ENCODE peak calls at places on chromosomes 1 and 21, in six cellular contexts. K is stomach; A is HL-60; U is AG10803; X is CD8-positive, alpha-beta T cell; Z is kidney epithelial cell. O is an unnamed sample.

GRCh38 chr21:41283211-41283818 is 33.3 kb upstream of the FAM3B start:
- DNase-seq in U (peak), Z (peak), A (peak), K (peak), X (peak), O (peak)

GRCh38 chr1:9793291-9793690 is 30.5 kb downstream of the CLSTN1 start:
- DNase-seq in X (no peak), K (no peak), U (no peak), A (no peak), Z (no peak), O (no peak)

GRCh38 chr1:224245188-224245587 is 62.1 kb downstream of the DEGS1 start:
- DNase-seq in Z (no peak), K (no peak), U (peak), A (peak), X (peak), O (no peak)

GRCh38 chr1:156435551-156436318 is 64.8 kb downstream of the MEF2D start:
- DNase-seq in X (peak), A (no peak), K (peak), U (no peak), Z (no peak), O (no peak)

GRCh38 chr1:45892068-45892785 is 88.8 kb downstream of the MAST2 start:
- DNase-seq in Z (peak), U (peak), A (no peak), X (no peak), K (no peak), O (peak)

GRCh38 chr1:42670425-42670824 is 11.8 kb upstream of the YBX1 start:
- DNase-seq in K (no peak), U (no peak), Z (no peak), A (no peak), X (no peak), O (no peak)

GRCh38 chr1:202207292-202207691 is 13.7 kb downstream of the LGR6 start:
- DNase-seq in X (no peak), K (no peak), A (no peak), Z (peak), U (peak), O (no peak)

GRCh38 chr1:176880954-176881595 is 283.4 kb downstream of the ASTN1 start:
- DNase-seq in Z (no peak), X (peak), K (peak), A (peak), U (peak), O (no peak)

GRCh38 chr1:148161252-148161901 is 9.3 kb upstream of the NBPF11 start:
- DNase-seq in U (no peak), Z (no peak), X (no peak), A (no peak), K (no peak), O (no peak)

GRCh38 chr1:23194119-23194984 is 22.9 kb downstream of the HTR1D start:
- DNase-seq in X (no peak), K (no peak), A (no peak), U (peak), Z (peak), O (no peak)

GRCh38 chr1:109161836-109162606 is 48.1 kb downstream of the ELAPOR1 start:
- DNase-seq in K (no peak), Z (peak), X (peak), U (peak), A (peak), O (peak)

GRCh38 chr1:206477110-206477509 is 6.8 kb downstream of the IKBKE start:
- DNase-seq in U (no peak), X (no peak), A (no peak), Z (no peak), K (no peak), O (no peak)

GRCh38 chr1:112209493-112209892 is 186.5 kb upstream of the CTTNBP2NL start:
- DNase-seq in X (no peak), Z (no peak), U (no peak), A (no peak), K (no peak), O (no peak)

GRCh38 chr21:42548687-42549406 is 35.2 kb downstream of the SLC37A1 start:
- DNase-seq in U (no peak), Z (no peak), K (no peak), X (no peak), A (no peak), O (no peak)

GRCh38 chr1:228376262-228376628 is 30.4 kb downstream of the TRIM11 start:
- DNase-seq in A (no peak), U (peak), K (no peak), X (no peak), Z (no peak), O (no peak)

GRCh38 chr1:232276651-232277050 is 353.3 kb downstream of the SIPA1L2 start:
- DNase-seq in U (no peak), K (no peak), Z (no peak), A (no peak), X (no peak), O (no peak)

GRCh38 chr1:103447471-103447870 is 78.0 kb upstream of the RNPC3 start:
- DNase-seq in A (no peak), X (no peak), U (no peak), Z (no peak), K (no peak), O (no peak)

GRCh38 chr1:209617047-209617673 is 33.6 kb downstream of the CAMK1G start:
- DNase-seq in K (no peak), A (no peak), U (no peak), X (no peak), Z (no peak), O (no peak)

GRCh38 chr21:34912022-34912933 is 136.8 kb downstream of the RUNX1 start:
- DNase-seq in X (no peak), Z (no peak), U (peak), K (no peak), A (peak), O (no peak)

GRCh38 chr1:11229178-11229577 is 33.2 kb downstream of the MTOR start:
- DNase-seq in Z (no peak), X (no peak), K (no peak), U (no peak), A (no peak), O (no peak)

GRCh38 chr1:7705048-7705907 is 65.8 kb upstream of the VAMP3 start:
- DNase-seq in X (peak), K (peak), A (peak), Z (no peak), U (no peak), O (no peak)

GRCh38 chr1:201214461-201214860 is 23.8 kb downstream of the IGFN1 start:
- DNase-seq in U (no peak), X (no peak), Z (no peak), K (peak), A (no peak), O (no peak)

GRCh38 chr1:241639653-241640148 is 468 bp downstream of the CHML start:
- DNase-seq in Z (no peak), A (peak), U (peak), K (no peak), X (peak), O (no peak)

GRCh38 chr1:95067069-95067468 is 5.7 kb downstream of the ALG14 start:
- DNase-seq in A (peak), X (no peak), Z (no peak), U (peak), K (no peak), O (no peak)

GRCh38 chr1:205077934-205078311 is 6.3 kb downstream of the TMEM81 start:
- DNase-seq in U (peak), K (no peak), A (no peak), Z (no peak), X (no peak), O (no peak)

GRCh38 chr1:204150702-204151561 is 912 bp downstream of the ETNK2 start:
- DNase-seq in X (peak), A (no peak), U (no peak), Z (no peak), K (no peak), O (no peak)

GRCh38 chr1:181094813-181095212 is 6.3 kb downstream of the IER5 start:
- DNase-seq in U (peak), Z (no peak), K (no peak), A (no peak), X (no peak), O (no peak)

GRCh38 chr1:55215194-55216021 is at the start of gene USP24:
- DNase-seq in A (peak), U (peak), X (peak), K (peak), Z (no peak), O (no peak)

GRCh38 chr1:50978144-50978851 is 8.3 kb downstream of the CDKN2C start:
- DNase-seq in K (peak), U (peak), X (peak), Z (no peak), A (peak), O (no peak)

GRCh38 chr1:16922466-16922865 is 735 bp downstream of the CROCC start:
- DNase-seq in U (no peak), X (no peak), K (no peak), A (no peak), Z (no peak), O (no peak)

GRCh38 chr1:23913212-23913880 is at the start of gene CNR2:
- DNase-seq in K (no peak), U (no peak), A (peak), X (peak), Z (no peak), O (no peak)

GRCh38 chr1:206694151-206694550 is 9.4 kb downstream of the MAPKAPK2 start:
- DNase-seq in K (no peak), U (no peak), Z (no peak), A (no peak), X (no peak), O (no peak)

GRCh38 chr1:40389234-40389815 is 15.8 kb downstream of the SMAP2 start:
- DNase-seq in X (peak), U (no peak), K (no peak), A (no peak), Z (no peak), O (no peak)

GRCh38 chr21:37548521-37548981 is 182.0 kb downstream of the DYRK1A start:
- DNase-seq in A (no peak), U (no peak), X (no peak), K (no peak), Z (no peak), O (no peak)

GRCh38 chr1:228097333-228098081 is 5.6 kb downstream of the C1orf35 start:
- DNase-seq in X (no peak), K (peak), A (no peak), Z (no peak), U (no peak), O (no peak)

GRCh38 chr1:212699839-212700596 is at the start of gene BATF3:
- DNase-seq in Z (no peak), K (peak), U (peak), A (no peak), X (peak), O (no peak)

GRCh38 chr1:169779970-169780369 is 14.7 kb downstream of the METTL18 start:
- DNase-seq in A (no peak), U (no peak), K (no peak), X (no peak), Z (peak), O (peak)

GRCh38 chr1:67674260-67675011 is 10.6 kb upstream of the GADD45A start:
- DNase-seq in X (peak), Z (no peak), A (no peak), K (no peak), U (peak), O (no peak)

GRCh38 chr1:167511374-167511986 is 6.8 kb downstream of the CD247 start:
- DNase-seq in U (no peak), Z (no peak), X (no peak), K (no peak), A (no peak), O (no peak)
- H3K4me3 ChIP-seq in U (no peak), Z (no peak), X (no peak), K (no peak), A (no peak), O (no peak)

GRCh38 chr1:77889671-77890070 is 1.2 kb downstream of the NEXN start:
- DNase-seq in A (no peak), K (no peak), Z (no peak), U (peak), X (no peak), O (peak)

GRCh38 chr1:77891200-77891599 is 2.8 kb downstream of the NEXN start:
- DNase-seq in U (no peak), Z (no peak), K (no peak), X (no peak), A (no peak), O (no peak)

GRCh38 chr1:77889240-77889637 is 815 bp downstream of the NEXN start:
- DNase-seq in X (no peak), K (no peak), A (no peak), Z (no peak), U (peak), O (peak)

GRCh38 chr1:77888429-77889239 is at the start of gene NEXN:
- DNase-seq in X (peak), U (peak), A (peak), K (peak), Z (no peak), O (no peak)

DNA sequence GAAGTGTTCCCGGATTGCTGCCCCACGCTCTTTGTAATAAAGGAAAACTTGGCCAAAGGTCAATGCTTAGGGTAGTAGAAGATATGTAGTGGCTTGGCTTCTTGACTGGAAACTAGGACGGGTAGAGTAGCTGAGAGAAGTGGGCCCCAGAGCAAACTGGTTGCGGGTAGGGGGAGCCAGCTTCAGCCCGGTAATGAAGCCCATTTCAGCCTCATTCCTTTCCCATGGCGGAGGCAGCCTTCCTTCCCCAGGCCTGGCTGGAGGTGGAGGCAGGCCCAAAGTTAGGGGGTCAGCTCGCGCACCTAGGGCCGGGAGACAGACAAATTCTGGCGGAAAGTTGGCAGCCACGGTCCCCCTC is 374 bp upstream of the NEXN start:
- DNase-seq in U (peak), Z (no peak), A (no peak), X (no peak), K (no peak), O (no peak)
- TF ChIP-seq CTCF in U (peak), Z (peak), A (no peak), X (no peak), K (no peak), O (no peak)

GRCh38 chr1:1462318-1462966 is 9.1 kb upstream of the ATAD3B start:
- DNase-seq in X (no peak), K (no peak), Z (no peak), U (peak), A (no peak), O (no peak)
- H3K4me3 ChIP-seq in X (no peak), K (no peak), Z (no peak), U (no peak), A (no peak), O (peak)

GRCh38 chr21:45386728-45387371 is 18.1 kb upstream of the COL18A1 start:
- DNase-seq in X (no peak), A (no peak), U (peak), K (no peak), Z (no peak), O (no peak)
- TF ChIP-seq CTCF in X (no peak), A (no peak), U (peak), K (no peak), Z (peak), O (peak)

GRCh38 chr21:15001773-15002647 is 62.8 kb downstream of the NRIP1 start:
- DNase-seq in A (no peak), Z (no peak), U (no peak), K (no peak), X (no peak), O (no peak)
- H3K4me3 ChIP-seq in A (no peak), Z (peak), U (no peak), K (no peak), X (no peak), O (peak)

GRCh38 chr21:36430841-36431240 is 45.6 kb downstream of the CHAF1B start:
- DNase-seq in A (no peak), K (no peak), U (no peak), Z (no peak), X (no peak), O (no peak)

GRCh38 chr21:36427502-36427901 is 42.3 kb downstream of the CHAF1B start:
- DNase-seq in A (no peak), U (no peak), K (no peak), Z (no peak), X (no peak), O (no peak)

GRCh38 chr21:36428789-36429671 is 43.8 kb downstream of the CHAF1B start:
- DNase-seq in X (no peak), K (no peak), A (no peak), Z (peak), U (no peak), O (no peak)

GRCh38 chr21:36431252-36431651 is 46.1 kb downstream of the CHAF1B start:
- DNase-seq in K (no peak), A (no peak), U (no peak), X (no peak), Z (no peak), O (no peak)

GRCh38 chr21:36429672-36430546 is 44.7 kb downstream of the CHAF1B start:
- DNase-seq in A (peak), U (peak), Z (peak), X (peak), K (peak), O (peak)
- TF ChIP-seq CTCF in A (no peak), U (peak), Z (peak), X (no peak), K (no peak), O (peak)

DNA sequence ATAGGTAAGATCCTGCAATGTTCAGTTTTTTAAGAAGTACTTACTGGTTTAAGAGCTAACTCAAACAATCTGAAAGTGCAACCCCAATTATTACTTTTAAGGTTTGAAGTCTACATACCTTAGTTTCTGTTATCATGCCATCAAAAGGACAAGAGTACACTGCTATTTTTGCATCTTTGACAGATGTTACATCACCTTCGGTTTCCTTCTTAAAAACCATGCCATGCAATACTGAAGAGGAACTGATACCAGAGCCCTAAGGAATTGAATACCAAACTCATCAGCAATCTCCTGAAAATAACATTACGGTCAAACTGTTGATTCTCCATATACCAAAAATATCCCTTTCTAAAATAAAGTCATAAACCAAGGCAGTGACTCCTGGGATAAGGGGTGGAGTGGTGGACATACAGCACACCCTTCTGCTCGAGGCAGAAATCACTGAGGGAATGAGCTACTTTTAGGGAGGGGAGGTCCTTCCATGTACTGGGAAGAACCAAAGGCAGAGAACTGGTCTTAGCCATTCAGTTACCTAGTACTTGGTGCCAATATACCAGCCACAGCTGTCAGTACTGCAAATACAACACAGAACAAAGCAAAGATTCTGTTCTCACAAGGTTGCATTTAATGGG is 8.5 kb downstream of the CCT8 start:
- DNase-seq in K (no peak), A (no peak), Z (no peak), X (no peak), U (no peak), O (no peak)
- H3K4me3 ChIP-seq in K (no peak), A (no peak), Z (no peak), X (no peak), U (no peak), O (no peak)

GRCh38 chr1:44413740-44414139 is 8.7 kb downstream of the RNF220 start:
- DNase-seq in U (no peak), K (no peak), X (no peak), A (no peak), Z (no peak), O (no peak)

GRCh38 chr1:44409019-44409602 is 4.1 kb downstream of the RNF220 start:
- DNase-seq in K (no peak), X (no peak), U (no peak), Z (no peak), A (no peak), O (no peak)

GRCh38 chr1:44411861-44412260 is 6.8 kb downstream of the RNF220 start:
- DNase-seq in X (no peak), Z (no peak), U (no peak), K (no peak), A (no peak), O (no peak)

GRCh38 chr1:44409741-44410140 is 4.7 kb downstream of the RNF220 start:
- DNase-seq in X (no peak), Z (no peak), U (no peak), A (no peak), K (no peak), O (no peak)

DNA sequence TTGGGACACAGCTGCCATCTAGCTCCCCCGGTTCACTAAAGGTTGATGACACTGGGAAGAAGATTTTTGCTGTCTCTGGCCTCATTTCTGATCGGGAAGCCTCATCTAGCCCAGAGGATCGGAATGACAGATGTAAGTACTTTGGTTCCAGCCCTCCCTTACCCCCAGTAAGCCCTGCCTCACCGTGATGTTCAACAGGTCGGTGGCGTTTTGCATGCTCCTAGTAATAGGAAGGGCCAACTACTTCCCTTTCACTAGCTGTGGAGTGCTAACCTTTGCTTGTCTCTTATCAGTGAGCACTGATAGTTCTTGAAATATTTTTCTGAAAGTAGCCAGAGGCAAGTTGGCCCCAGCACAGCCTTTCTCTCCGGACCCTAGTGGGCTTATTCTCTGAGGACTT is 7.5 kb downstream of the RNF220 start:
- DNase-seq in A (no peak), Z (no peak), U (no peak), K (no peak), X (no peak), O (no peak)
- TF ChIP-seq CTCF in A (no peak), Z (no peak), U (no peak), K (no peak), X (no peak), O (no peak)